ENCODE peak calls at places on chromosomes 13 and 19, in five cellular contexts. U, K, M, H and Z are unnamed samples.

GRCh38 chr19:7738023-7738422 is 6.1 kb upstream of the CLEC4G start:
- DNase-seq in M (no peak), K (no peak), H (no peak), U (no peak), Z (peak)

GRCh38 chr13:80251403-80251802 is 89.5 kb downstream of the SPRY2 start:
- DNase-seq in M (peak), H (no peak), K (no peak), U (no peak), Z (peak)

GRCh38 chr13:36819811-36820140 is 754 bp downstream of the RFXAP start:
- DNase-seq in K (no peak), U (no peak), H (peak), M (peak), Z (peak)

GRCh38 chr19:43667524-43668405 is 2.2 kb downstream of the PLAUR start:
- DNase-seq in U (peak), K (no peak), H (peak), M (no peak), Z (no peak)

GRCh38 chr13:31756346-31756745 is 17.0 kb downstream of the RXFP2 start:
- DNase-seq in H (no peak), K (no peak), M (no peak), U (no peak), Z (no peak)

GRCh38 chr13:97289514-97290298 is 67.6 kb downstream of the MBNL2 start:
- DNase-seq in M (no peak), K (no peak), H (no peak), U (no peak), Z (no peak)

GRCh38 chr13:112073245-112074138 is 6.5 kb downstream of the SOX1 start:
- DNase-seq in K (no peak), H (no peak), U (no peak), M (no peak), Z (no peak)

GRCh38 chr13:72970956-72971355 is 87.8 kb upstream of the KLF5 start:
- DNase-seq in U (no peak), K (no peak), H (no peak), M (no peak), Z (no peak)

GRCh38 chr19:40225440-40226305 is 816 bp downstream of the CCNP start:
- DNase-seq in M (no peak), U (no peak), H (no peak), K (no peak), Z (peak)
- H3K4me3 ChIP-seq in M (peak), U (no peak), H (no peak), K (peak), Z (no peak)

DNA sequence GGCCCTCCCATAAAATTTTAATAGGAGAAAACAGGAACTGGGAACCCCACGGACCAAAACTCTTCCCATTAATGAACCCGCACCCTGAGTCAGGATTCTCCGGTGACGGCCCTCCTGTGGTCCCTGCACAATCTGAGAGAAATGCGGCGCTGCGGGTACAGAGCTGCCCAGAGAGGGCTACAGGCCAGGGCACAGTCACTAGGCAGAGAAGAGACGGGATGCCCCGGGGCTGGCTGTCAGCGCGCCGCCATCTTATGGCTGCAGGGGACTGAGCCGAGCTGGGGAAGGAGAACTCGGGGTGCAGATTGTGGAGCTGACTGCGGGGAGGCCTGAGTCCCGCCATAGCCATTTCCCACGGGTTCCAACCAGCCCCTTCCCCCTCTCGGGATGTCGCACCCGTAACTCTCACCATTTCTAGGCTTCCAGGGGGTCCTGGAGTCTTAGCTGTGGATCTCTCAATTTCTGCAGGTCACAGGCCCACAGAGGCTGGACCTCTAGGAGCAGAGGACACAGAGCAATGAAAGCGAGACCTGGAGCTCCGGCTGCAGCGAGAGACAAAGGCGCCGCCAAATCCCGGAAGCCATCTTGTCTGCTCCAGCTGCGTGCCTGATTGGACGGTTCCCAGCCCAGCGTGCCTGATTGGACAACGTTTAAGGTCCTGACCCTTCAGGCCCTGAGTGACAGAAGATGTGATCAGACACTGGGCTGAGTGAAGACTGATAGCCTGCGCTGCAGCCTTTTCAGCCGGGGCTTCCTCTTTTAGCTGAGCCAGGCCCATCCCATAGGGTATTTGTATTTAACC is at the start of gene ZNF675:
- DNase-seq in H (peak), M (peak), K (peak), U (peak), Z (peak)
- TF ChIP-seq CTCF in H (no peak), M (no peak), K (no peak), U (no peak), Z (no peak)

DNA sequence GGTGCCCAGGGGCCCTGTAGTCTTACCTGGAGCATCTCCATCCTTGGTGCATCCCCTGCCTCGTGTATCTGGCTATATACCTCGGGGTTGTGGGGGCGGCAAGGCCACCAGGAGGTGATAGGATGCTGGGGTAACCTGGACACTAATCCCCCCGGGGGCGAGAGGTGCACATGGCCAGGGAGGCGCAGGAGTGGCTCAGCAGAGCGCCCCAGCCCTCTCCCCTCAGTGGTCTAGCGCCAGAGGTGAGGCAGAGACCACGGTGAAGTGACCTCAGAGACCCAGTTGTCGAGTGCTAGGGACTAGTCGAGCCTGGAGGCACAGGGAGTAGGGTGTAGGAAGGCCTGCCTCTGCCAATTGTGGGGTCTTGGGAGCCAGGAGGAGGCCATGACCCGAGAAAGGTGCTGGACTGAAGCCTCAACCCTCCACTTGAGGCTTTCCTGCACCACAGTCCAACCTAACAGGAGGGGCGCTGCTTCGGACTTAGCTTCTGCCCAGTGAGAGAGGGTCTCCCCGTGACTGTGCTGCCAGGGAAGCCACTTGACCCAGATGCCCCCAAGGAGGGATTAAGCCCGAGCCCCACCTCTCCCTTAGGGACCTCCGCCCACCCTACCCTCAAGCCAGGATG is at the start of gene LHB:
- DNase-seq in M (no peak), H (no peak), U (no peak), K (no peak), Z (no peak)
- H3K4me3 ChIP-seq in M (peak), H (no peak), U (peak), K (peak), Z (peak)

GRCh38 chr13:102250448-102250847 is 151.4 kb downstream of the FGF14 start:
- DNase-seq in U (no peak), K (no peak), H (no peak), M (no peak), Z (no peak)
- TF ChIP-seq CTCF in U (no peak), K (no peak), H (no peak), M (no peak), Z (no peak)

GRCh38 chr19:3518231-3518630 is 12.1 kb downstream of the FZR1 start:
- DNase-seq in U (no peak), K (no peak), M (no peak), H (no peak), Z (no peak)

GRCh38 chr19:3519126-3519525 is 13.0 kb downstream of the FZR1 start:
- DNase-seq in M (no peak), K (no peak), U (no peak), H (no peak), Z (no peak)

GRCh38 chr19:3518669-3519068 is 12.6 kb downstream of the FZR1 start:
- DNase-seq in H (no peak), M (no peak), K (no peak), U (no peak), Z (no peak)

GRCh38 chr19:3521104-3521445 is 15.0 kb downstream of the FZR1 start:
- DNase-seq in M (no peak), H (no peak), K (no peak), U (no peak), Z (no peak)

GRCh38 chr19:3520166-3521103 is 14.3 kb downstream of the FZR1 start:
- DNase-seq in H (no peak), M (no peak), U (peak), K (no peak), Z (no peak)
- H3K4me3 ChIP-seq in H (no peak), M (no peak), U (no peak), K (no peak), Z (no peak)

GRCh38 chr13:98541701-98542203 is 35.2 kb downstream of the STK24 start:
- DNase-seq in K (no peak), M (no peak), H (no peak), U (no peak), Z (no peak)
- TF ChIP-seq CTCF in K (no peak), M (no peak), H (no peak), U (no peak), Z (no peak)